ENCODE peak calls at places on chromosomes 6 and 20, in four cellular contexts. M is A172, R is T-cell, C is left lung. H is an unnamed sample.

GRCh38 chr6:43705996-43706395 is 18.4 kb upstream of the MRPS18A start:
- DNase-seq in M (no peak), R (no peak), C (no peak), H (no peak)

GRCh38 chr6:40251609-40252008 is 317.3 kb upstream of the MOCS1 start:
- DNase-seq in M (no peak), R (no peak), C (no peak), H (no peak)

GRCh38 chr6:14798996-14799588 is 446.8 kb upstream of the JARID2 start:
- DNase-seq in M (no peak), R (no peak), C (no peak), H (no peak)

GRCh38 chr6:149895702-149896310 is 2.1 kb downstream of the RAET1E start:
- DNase-seq in M (peak; percentile 90), R (peak; percentile 36), C (peak; percentile 53), H (no peak)

GRCh38 chr20:24587384-24588046 is 118.1 kb downstream of the SYNDIG1 start:
- DNase-seq in M (no peak), R (no peak), C (no peak), H (no peak)

GRCh38 chr6:4459032-4459431 is 317.2 kb upstream of the CDYL start:
- DNase-seq in M (peak; percentile 89), R (no peak), C (no peak), H (no peak)

GRCh38 chr20:19688031-19688806 is 69.8 kb upstream of the RIN2 start:
- DNase-seq in M (peak; percentile 85), R (no peak), C (peak; percentile 67), H (no peak)

GRCh38 chr6:125828476-125829039 is 37.8 kb downstream of the NCOA7 start:
- DNase-seq in M (no peak), R (no peak), C (no peak), H (no peak)

GRCh38 chr6:135314543-135314942 is 133.4 kb downstream of the MYB start:
- DNase-seq in M (no peak), R (no peak), C (no peak), H (no peak)

GRCh38 chr6:34806738-34807453 is 15.0 kb downstream of the BLTP3A start:
- DNase-seq in M (no peak), R (no peak), C (no peak), H (no peak)

GRCh38 chr6:2531426-2532208 is 219.1 kb downstream of the MYLK4 start:
- DNase-seq in M (peak; percentile 54), R (no peak), C (no peak), H (no peak)

GRCh38 chr6:157460182-157460999 is 79.4 kb downstream of the ZDHHC14 start:
- DNase-seq in M (no peak), R (no peak), C (no peak), H (no peak)

GRCh38 chr6:29667158-29667557 is 10.3 kb downstream of the MOG start:
- DNase-seq in M (no peak), R (no peak), C (no peak), H (no peak)

GRCh38 chr6:142728910-142729481 is 216.0 kb downstream of the HIVEP2 start:
- DNase-seq in M (peak; percentile 21), R (no peak), C (no peak), H (no peak)

GRCh38 chr6:41785689-41786450 is 1.6 kb upstream of the TOMM6 start:
- DNase-seq in M (no peak), R (no peak), C (no peak), H (no peak)

GRCh38 chr6:150924808-150925654 is 59.5 kb downstream of the MTHFD1L start:
- DNase-seq in M (no peak), R (no peak), C (no peak), H (no peak)